ENCODE peak calls at places on chromosomes 13 and 19, in seven cellular contexts. One of them, this sample, is unnamed.

GRCh38 chr13:51801631-51802099 is 2.3 kb downstream of the DHRS12 start:
- DNase-seq in HS-27A: no peak
- DNase-seq in transverse colon: peak
- DNase-seq in NCI-H2081: peak
- DNase-seq in NT2/D1: peak
- DNase-seq in fibroblast of mammary gland: no peak
- DNase-seq in dermis blood vessel endothelial cell: peak
- DNase-seq in this sample: no peak

GRCh38 chr19:40921005-40921897 is 39.2 kb upstream of the CYP2A7 start:
- DNase-seq in transverse colon: peak
- DNase-seq in dermis blood vessel endothelial cell: no peak
- DNase-seq in NCI-H2081: no peak
- DNase-seq in HS-27A: no peak
- DNase-seq in NT2/D1: no peak
- DNase-seq in fibroblast of mammary gland: no peak
- DNase-seq in this sample: no peak

GRCh38 chr19:873084-874019 is 13.9 kb downstream of the CFD start:
- DNase-seq in dermis blood vessel endothelial cell: peak
- DNase-seq in fibroblast of mammary gland: peak
- DNase-seq in NCI-H2081: no peak
- DNase-seq in HS-27A: no peak
- DNase-seq in NT2/D1: peak
- DNase-seq in transverse colon: peak
- DNase-seq in this sample: peak

GRCh38 chr13:102091231-102091630 is 310.6 kb downstream of the FGF14 start:
- DNase-seq in dermis blood vessel endothelial cell: no peak
- DNase-seq in NCI-H2081: no peak
- DNase-seq in transverse colon: no peak
- DNase-seq in NT2/D1: peak
- DNase-seq in HS-27A: no peak
- DNase-seq in fibroblast of mammary gland: peak
- DNase-seq in this sample: no peak

GRCh38 chr19:21423057-21424041 is 26.4 kb downstream of the ZNF493 start:
- DNase-seq in HS-27A: no peak
- DNase-seq in dermis blood vessel endothelial cell: no peak
- DNase-seq in NT2/D1: no peak
- DNase-seq in NCI-H2081: no peak
- DNase-seq in transverse colon: no peak
- DNase-seq in fibroblast of mammary gland: no peak
- DNase-seq in this sample: no peak

GRCh38 chr13:40565282-40566148 is 100.9 kb downstream of the FOXO1 start:
- DNase-seq in transverse colon: no peak
- DNase-seq in HS-27A: no peak
- DNase-seq in NT2/D1: no peak
- DNase-seq in fibroblast of mammary gland: peak
- DNase-seq in dermis blood vessel endothelial cell: peak
- DNase-seq in NCI-H2081: no peak
- DNase-seq in this sample: no peak

GRCh38 chr19:17021793-17022590 is 4.6 kb downstream of the CPAMD8 start:
- DNase-seq in transverse colon: no peak
- DNase-seq in NCI-H2081: no peak
- DNase-seq in NT2/D1: no peak
- DNase-seq in fibroblast of mammary gland: peak
- DNase-seq in HS-27A: no peak
- DNase-seq in dermis blood vessel endothelial cell: peak
- DNase-seq in this sample: no peak

GRCh38 chr19:40279120-40279551 is 6.0 kb downstream of the AKT2 start:
- DNase-seq in NCI-H2081: no peak
- DNase-seq in fibroblast of mammary gland: peak
- DNase-seq in HS-27A: no peak
- DNase-seq in NT2/D1: no peak
- DNase-seq in transverse colon: peak
- DNase-seq in dermis blood vessel endothelial cell: no peak
- DNase-seq in this sample: no peak

GRCh38 chr13:33940898-33941297 is 122.9 kb downstream of the RFC3 start:
- DNase-seq in transverse colon: no peak
- DNase-seq in NCI-H2081: no peak
- DNase-seq in HS-27A: no peak
- DNase-seq in fibroblast of mammary gland: peak
- DNase-seq in dermis blood vessel endothelial cell: peak
- DNase-seq in NT2/D1: peak
- DNase-seq in this sample: no peak

GRCh38 chr19:54696117-54696548 is 28.1 kb upstream of the KIR3DL3 start:
- DNase-seq in fibroblast of mammary gland: no peak
- DNase-seq in HS-27A: no peak
- DNase-seq in NCI-H2081: no peak
- DNase-seq in transverse colon: no peak
- DNase-seq in dermis blood vessel endothelial cell: no peak
- DNase-seq in NT2/D1: no peak
- DNase-seq in this sample: no peak

GRCh38 chr13:50909605-50910482 is at the start of gene RNASEH2B:
- DNase-seq in HS-27A: peak
- DNase-seq in fibroblast of mammary gland: peak
- DNase-seq in NCI-H2081: peak
- DNase-seq in transverse colon: peak
- DNase-seq in dermis blood vessel endothelial cell: peak
- DNase-seq in NT2/D1: no peak
- DNase-seq in this sample: peak

GRCh38 chr13:98954313-98954712 is 23.6 kb downstream of the DOCK9 start:
- DNase-seq in NCI-H2081: no peak
- DNase-seq in NT2/D1: peak
- DNase-seq in transverse colon: no peak
- DNase-seq in dermis blood vessel endothelial cell: no peak
- DNase-seq in HS-27A: no peak
- DNase-seq in fibroblast of mammary gland: no peak
- DNase-seq in this sample: no peak

GRCh38 chr13:91369432-91369831 is 21.9 kb downstream of the MIR17HG start:
- DNase-seq in fibroblast of mammary gland: peak
- DNase-seq in HS-27A: no peak
- DNase-seq in transverse colon: no peak
- DNase-seq in NT2/D1: no peak
- DNase-seq in NCI-H2081: no peak
- DNase-seq in dermis blood vessel endothelial cell: peak
- DNase-seq in this sample: no peak

GRCh38 chr13:92390217-92390616 is 836.4 kb upstream of the GPC6 start:
- DNase-seq in transverse colon: no peak
- DNase-seq in dermis blood vessel endothelial cell: no peak
- DNase-seq in fibroblast of mammary gland: no peak
- DNase-seq in HS-27A: no peak
- DNase-seq in NCI-H2081: peak
- DNase-seq in NT2/D1: no peak
- DNase-seq in this sample: peak

GRCh38 chr19:20247016-20247683 is 80.1 kb downstream of the ZNF486 start:
- DNase-seq in fibroblast of mammary gland: peak
- DNase-seq in NCI-H2081: no peak
- DNase-seq in dermis blood vessel endothelial cell: peak
- DNase-seq in HS-27A: no peak
- DNase-seq in NT2/D1: peak
- DNase-seq in transverse colon: no peak
- DNase-seq in this sample: no peak

GRCh38 chr13:46334008-46334407 is 53.0 kb downstream of the RUBCNL start:
- DNase-seq in dermis blood vessel endothelial cell: no peak
- DNase-seq in fibroblast of mammary gland: no peak
- DNase-seq in NT2/D1: no peak
- DNase-seq in HS-27A: no peak
- DNase-seq in transverse colon: no peak
- DNase-seq in NCI-H2081: no peak
- DNase-seq in this sample: no peak

GRCh38 chr19:49224856-49225255 is 67.3 kb downstream of the TRPM4 start:
- DNase-seq in fibroblast of mammary gland: peak
- DNase-seq in NCI-H2081: peak
- DNase-seq in dermis blood vessel endothelial cell: peak
- DNase-seq in transverse colon: peak
- DNase-seq in NT2/D1: no peak
- DNase-seq in HS-27A: peak
- DNase-seq in this sample: peak

GRCh38 chr13:88802886-88803285 is 1131.7 kb downstream of the SLITRK5 start:
- DNase-seq in transverse colon: no peak
- DNase-seq in fibroblast of mammary gland: no peak
- DNase-seq in HS-27A: no peak
- DNase-seq in NT2/D1: no peak
- DNase-seq in dermis blood vessel endothelial cell: no peak
- DNase-seq in NCI-H2081: no peak
- DNase-seq in this sample: no peak

GRCh38 chr19:36013280-36014028 is 559 bp downstream of the ALKBH6 start:
- DNase-seq in fibroblast of mammary gland: no peak
- DNase-seq in NCI-H2081: no peak
- DNase-seq in NT2/D1: no peak
- DNase-seq in transverse colon: no peak
- DNase-seq in HS-27A: no peak
- DNase-seq in dermis blood vessel endothelial cell: no peak
- DNase-seq in this sample: no peak

GRCh38 chr19:3175761-3176714 is 2.5 kb upstream of the S1PR4 start:
- DNase-seq in dermis blood vessel endothelial cell: no peak
- DNase-seq in fibroblast of mammary gland: peak
- DNase-seq in transverse colon: peak
- DNase-seq in HS-27A: no peak
- DNase-seq in NT2/D1: no peak
- DNase-seq in NCI-H2081: peak
- DNase-seq in this sample: no peak

GRCh38 chr13:113029487-113030258 is 60.7 kb downstream of the MCF2L start:
- DNase-seq in NCI-H2081: peak
- DNase-seq in fibroblast of mammary gland: no peak
- DNase-seq in transverse colon: peak
- DNase-seq in NT2/D1: peak
- DNase-seq in dermis blood vessel endothelial cell: peak
- DNase-seq in HS-27A: no peak
- DNase-seq in this sample: peak

GRCh38 chr13:38582133-38582532 is 104.7 kb upstream of the FREM2 start:
- DNase-seq in fibroblast of mammary gland: peak
- DNase-seq in HS-27A: peak
- DNase-seq in dermis blood vessel endothelial cell: peak
- DNase-seq in transverse colon: no peak
- DNase-seq in NT2/D1: peak
- DNase-seq in NCI-H2081: peak
- DNase-seq in this sample: peak

GRCh38 chr13:49436890-49437289 is 7.0 kb downstream of the CAB39L start:
- DNase-seq in transverse colon: no peak
- DNase-seq in NT2/D1: no peak
- DNase-seq in HS-27A: no peak
- DNase-seq in dermis blood vessel endothelial cell: peak
- DNase-seq in fibroblast of mammary gland: peak
- DNase-seq in NCI-H2081: no peak
- DNase-seq in this sample: no peak

GRCh38 chr13:105510363-105510762 is 1025.1 kb downstream of the EFNB2 start:
- DNase-seq in HS-27A: no peak
- DNase-seq in NCI-H2081: no peak
- DNase-seq in NT2/D1: no peak
- DNase-seq in transverse colon: no peak
- DNase-seq in dermis blood vessel endothelial cell: peak
- DNase-seq in fibroblast of mammary gland: no peak
- DNase-seq in this sample: no peak

GRCh38 chr19:2887391-2887914 is 13.3 kb upstream of the ZNF57 start:
- DNase-seq in NCI-H2081: peak
- DNase-seq in transverse colon: no peak
- DNase-seq in HS-27A: no peak
- DNase-seq in NT2/D1: peak
- DNase-seq in fibroblast of mammary gland: peak
- DNase-seq in dermis blood vessel endothelial cell: peak
- DNase-seq in this sample: peak

GRCh38 chr13:52808842-52809219 is 39.6 kb downstream of the PCDH8 start:
- DNase-seq in dermis blood vessel endothelial cell: no peak
- DNase-seq in NT2/D1: no peak
- DNase-seq in transverse colon: no peak
- DNase-seq in NCI-H2081: no peak
- DNase-seq in HS-27A: no peak
- DNase-seq in fibroblast of mammary gland: no peak
- DNase-seq in this sample: no peak

GRCh38 chr19:12837225-12837624 is 1.1 kb upstream of the MAST1 start:
- DNase-seq in NCI-H2081: no peak
- DNase-seq in HS-27A: no peak
- DNase-seq in dermis blood vessel endothelial cell: no peak
- DNase-seq in fibroblast of mammary gland: no peak
- DNase-seq in transverse colon: no peak
- DNase-seq in NT2/D1: no peak
- DNase-seq in this sample: no peak